ENCODE peak calls at places on chromosomes 2 and 18, in four cellular contexts. U, C, H and Y are unnamed samples. For H3K4me1, the result is how much of the 10 kb centered on the place peaks cover.

GRCh38 chr2:151904807-151905206 is 76.6 kb upstream of the ARL5A start:
- DNase-seq in U (no peak), C (no peak), H (no peak), Y (no peak)

GRCh38 chr2:202450785-202451184 is 74.7 kb downstream of the BMPR2 start:
- DNase-seq in U (no peak), C (no peak), H (no peak), Y (no peak)

GRCh38 chr2:36355157-36355889 is at the start of gene CRIM1:
- DNase-seq in U (peak), C (peak), H (peak), Y (peak)

GRCh38 chr18:51279367-51279984 is 82.0 kb upstream of the MEX3C start:
- DNase-seq in U (no peak), C (no peak), H (no peak), Y (no peak)

GRCh38 chr2:201628545-201628944 is 14.8 kb downstream of the TMEM237 start:
- DNase-seq in U (no peak), C (no peak), H (no peak), Y (no peak)

GRCh38 chr18:25737710-25738251 is 352.6 kb downstream of the SS18 start:
- DNase-seq in U (no peak), C (no peak), H (no peak), Y (no peak)

GRCh38 chr2:23425338-23425871 is 40.4 kb downstream of the KLHL29 start:
- DNase-seq in U (no peak), C (no peak), H (no peak), Y (no peak)

GRCh38 chr18:2662990-2663389 is 7.5 kb downstream of the SMCHD1 start:
- DNase-seq in U (no peak), C (no peak), H (no peak), Y (no peak)

GRCh38 chr2:240780023-240780831 is 39.8 kb downstream of the KIF1A start:
- DNase-seq in U (no peak), C (no peak), H (no peak), Y (peak)

GRCh38 chr2:68594674-68595492 is 48.5 kb upstream of the PROKR1 start:
- DNase-seq in U (peak), C (peak), H (no peak), Y (no peak)

GRCh38 chr2:74778381-74779371 is 55.3 kb upstream of the HK2 start:
- DNase-seq in U (no peak), C (no peak), H (peak), Y (no peak)

GRCh38 chr2:74440005-74440377 is 1.7 kb downstream of the RTKN start:
- DNase-seq in U (no peak), C (peak), H (no peak), Y (peak)

GRCh38 chr2:18987592-18988073 is 370.8 kb downstream of the OSR1 start:
- DNase-seq in U (no peak), C (peak), H (no peak), Y (peak)

GRCh38 chr2:37656512-37657423 is 14.7 kb downstream of the CDC42EP3 start:
- DNase-seq in U (no peak), C (no peak), H (peak), Y (no peak)

GRCh38 chr2:223601932-223602676 is at the start of gene SCG2:
- DNase-seq in U (peak), C (peak), H (peak), Y (peak)

GRCh38 chr18:23337599-23338444 is 115.3 kb upstream of the RIOK3 start:
- DNase-seq in U (no peak), C (no peak), H (no peak), Y (no peak)

GRCh38 chr2:55771612-55772011 is 78.0 kb upstream of the PNPT1 start:
- DNase-seq in U (no peak), C (no peak), H (no peak), Y (no peak)

GRCh38 chr2:157559461-157559860 is 69.2 kb downstream of the ACVR1C start:
- DNase-seq in U (no peak), C (no peak), H (no peak), Y (no peak)

GRCh38 chr2:240500561-240501423 is 57.0 kb downstream of the ANKMY1 start:
- DNase-seq in U (peak), C (no peak), H (no peak), Y (no peak)

GRCh38 chr2:66301073-66301766 is 133.7 kb upstream of the MEIS1 start:
- DNase-seq in U (no peak), C (peak), H (no peak), Y (peak)

GRCh38 chr2:226031078-226031937 is 631.8 kb downstream of the NYAP2 start:
- DNase-seq in U (no peak), C (peak), H (peak), Y (peak)

GRCh38 chr2:240946654-240947053 is 40.5 kb downstream of the CROCC2 start:
- DNase-seq in U (no peak), C (no peak), H (no peak), Y (no peak)

GRCh38 chr2:173191601-173192000 is 116.0 kb downstream of the MAP3K20 start:
- DNase-seq in U (no peak), C (no peak), H (no peak), Y (no peak)
- H3K4me1 ChIP-seq in U (under half), C (half or more), H (under half), Y (under half)

GRCh38 chr2:217247511-217247910 is 387.6 kb upstream of the TNP1 start:
- DNase-seq in U (no peak), C (no peak), H (no peak), Y (no peak)

GRCh38 chr2:217249490-217250451 is 389.9 kb upstream of the TNP1 start:
- DNase-seq in U (no peak), C (no peak), H (no peak), Y (no peak)

GRCh38 chr2:217246108-217246507 is 386.2 kb upstream of the TNP1 start:
- DNase-seq in U (no peak), C (no peak), H (no peak), Y (no peak)

GRCh38 chr2:217248312-217248935 is 388.6 kb upstream of the TNP1 start:
- DNase-seq in U (no peak), C (peak), H (no peak), Y (peak)

GRCh38 chr2:217249086-217249485 is 389.2 kb upstream of the TNP1 start:
- DNase-seq in U (no peak), C (no peak), H (no peak), Y (no peak)
- H3K27ac ChIP-seq in U (no peak), C (peak), H (no peak), Y (peak)

GRCh38 chr18:62196978-62197377 is 9.9 kb downstream of the RELCH start:
- DNase-seq in U (no peak), C (no peak), H (no peak), Y (no peak)
- H3K4me1 ChIP-seq in U (under half), C (under half), H (under half), Y (under half)

DNA sequence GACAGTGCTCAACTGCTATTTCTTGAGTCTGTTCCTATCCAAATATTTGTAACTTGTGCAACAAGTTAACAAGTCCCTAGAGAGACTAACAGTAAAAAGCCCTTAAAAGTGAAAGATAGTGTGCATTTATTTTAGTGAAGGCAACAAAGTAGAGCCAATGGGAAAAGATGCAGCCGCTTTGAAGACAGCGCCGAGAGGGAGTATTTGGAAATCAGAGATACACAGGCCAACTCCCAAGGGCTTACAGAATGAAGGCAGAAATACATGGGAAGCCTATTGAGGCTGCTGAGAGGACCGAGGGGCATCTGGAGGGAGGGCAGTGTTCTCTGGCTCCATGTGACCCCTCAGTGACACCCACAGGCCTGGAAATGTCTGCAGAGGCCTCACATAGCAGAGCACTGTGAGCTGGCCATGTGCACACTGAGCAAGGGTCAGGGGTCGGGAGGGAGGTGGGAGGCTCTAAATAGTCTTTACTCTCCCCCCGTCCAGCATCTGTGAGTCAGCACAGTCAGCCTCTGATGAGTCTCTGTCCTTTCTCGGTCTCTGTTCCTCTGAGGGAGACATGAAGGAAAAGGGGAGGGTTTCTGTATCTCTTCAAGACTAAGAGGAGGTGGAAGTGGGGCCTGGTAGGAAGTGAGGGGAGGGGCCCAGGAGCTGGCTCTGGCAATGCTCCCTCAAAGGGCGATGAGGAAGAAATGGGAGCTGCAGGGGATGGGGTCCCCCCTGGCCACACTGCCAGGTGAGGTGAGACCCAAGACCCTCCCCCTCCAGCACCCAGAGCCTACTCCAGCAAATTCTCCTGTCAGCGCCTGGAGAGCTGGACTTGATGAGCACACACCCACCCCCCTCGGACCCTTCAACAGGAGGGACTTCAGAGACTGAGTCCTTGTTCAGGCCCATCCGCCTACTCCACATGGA is 133.6 kb downstream of the SP3 start:
- DNase-seq in U (no peak), C (peak), H (peak), Y (peak)
- H3K27ac ChIP-seq in U (no peak), C (peak), H (peak), Y (no peak)

GRCh38 chr18:9848170-9848854 is 37.5 kb upstream of the TXNDC2 start:
- DNase-seq in U (no peak), C (no peak), H (no peak), Y (no peak)
- H3K4me1 ChIP-seq in U (under half), C (under half), H (under half), Y (under half)

GRCh38 chr2:227853765-227854271 is 17.6 kb upstream of the DAW1 start:
- DNase-seq in U (no peak), C (no peak), H (no peak), Y (no peak)
- H3K27ac ChIP-seq in U (no peak), C (no peak), H (no peak), Y (no peak)